ENCODE peak calls at places on chromosomes 5 and 9, in four cellular contexts. D is tibial artery, E is HepG2, O is left ventricle myocardium inferior. V is an unnamed sample. For H3K4me1, the result is how much of the 10 kb centered on the place peaks cover.

GRCh38 chr9:113274474-113275146 is 762 bp downstream of the CDC26 start:
- DNase-seq in E (peak), D (no peak), O (no peak), V (no peak)

GRCh38 chr5:36606437-36607113 is at the start of gene SLC1A3:
- DNase-seq in E (no peak), O (peak), D (peak), V (no peak)

GRCh38 chr5:43601454-43602260 is 1.3 kb upstream of the NNT start:
- DNase-seq in O (no peak), E (peak), D (no peak), V (no peak)

GRCh38 chr5:173547579-173547978 is 68.9 kb downstream of the BOD1 start:
- DNase-seq in D (no peak), E (no peak), O (no peak), V (no peak)

GRCh38 chr9:136784249-136784996 is 6.7 kb upstream of the TMEM141 start:
- DNase-seq in E (no peak), D (no peak), O (no peak), V (no peak)

GRCh38 chr5:150066901-150067396 is 19.4 kb downstream of the CSF1R start:
- DNase-seq in E (no peak), O (no peak), D (peak), V (no peak)

GRCh38 chr5:131795879-131796792 is 681 bp downstream of the FNIP1 start:
- DNase-seq in O (peak), D (peak), E (peak), V (peak)

GRCh38 chr9:14310247-14310646 is 3.7 kb downstream of the NFIB start:
- DNase-seq in E (no peak), O (no peak), D (no peak), V (no peak)

GRCh38 chr5:111386832-111387162 is 125.5 kb downstream of the STARD4 start:
- DNase-seq in E (no peak), D (no peak), O (no peak), V (no peak)

GRCh38 chr5:179139111-179139935 is 79.2 kb downstream of the ZNF354C start:
- DNase-seq in D (no peak), O (no peak), E (no peak), V (no peak)

GRCh38 chr5:167012281-167013034 is 1279.0 kb upstream of the WWC1 start:
- DNase-seq in E (no peak), O (no peak), D (no peak), V (no peak)

GRCh38 chr5:139385061-139385889 is 2.2 kb upstream of the SLC23A1 start:
- DNase-seq in E (peak), D (peak), O (no peak), V (no peak)

GRCh38 chr9:132169672-132170392 is 8.0 kb downstream of the NTNG2 start:
- DNase-seq in D (no peak), E (peak), O (peak), V (no peak)

GRCh38 chr9:37029304-37029775 is 4.7 kb downstream of the PAX5 start:
- DNase-seq in E (no peak), D (no peak), O (no peak), V (no peak)

GRCh38 chr5:141155540-141156374 is 5.9 kb downstream of the PCDHB6 start:
- DNase-seq in O (no peak), E (no peak), D (no peak), V (no peak)

GRCh38 chr9:86983260-86984255 is 36.3 kb upstream of the GAS1 start:
- DNase-seq in E (no peak), O (peak), D (no peak), V (peak)

GRCh38 chr9:75903785-75904360 is 13.4 kb downstream of the PCSK5 start:
- DNase-seq in D (no peak), O (no peak), E (no peak), V (peak)

GRCh38 chr9:78319197-78320029 is 22.5 kb downstream of the PSAT1 start:
- DNase-seq in E (no peak), D (peak), O (no peak), V (no peak)

GRCh38 chr9:98627291-98627690 is 81.4 kb downstream of the GABBR2 start:
- DNase-seq in D (no peak), E (no peak), O (no peak), V (no peak)

GRCh38 chr9:114078021-114078780 is at the start of gene AMBP:
- DNase-seq in D (peak), E (peak), O (no peak), V (peak)

GRCh38 chr5:54518146-54519082 is 855 bp downstream of the SNX18 start:
- DNase-seq in E (no peak), D (peak), O (peak), V (peak)

GRCh38 chr5:67240846-67241245 is 44.2 kb upstream of the CD180 start:
- DNase-seq in D (no peak), O (no peak), E (no peak), V (no peak)

GRCh38 chr5:138650999-138651766 is 76.0 kb upstream of the HSPA9 start:
- DNase-seq in D (no peak), O (no peak), E (no peak), V (no peak)

GRCh38 chr9:106677815-106678214 is 185.2 kb upstream of the ZNF462 start:
- DNase-seq in E (no peak), D (no peak), O (no peak), V (no peak)

GRCh38 chr5:1006656-1007071 is 1.9 kb upstream of the NKD2 start:
- DNase-seq in O (peak), D (peak), E (no peak), V (peak)

GRCh38 chr5:115417076-115417475 is 120.6 kb upstream of the CCDC112 start:
- DNase-seq in D (no peak), O (no peak), E (no peak), V (no peak)

GRCh38 chr5:93724791-93725190 is 16.6 kb downstream of the POU5F2 start:
- DNase-seq in E (no peak), D (no peak), O (no peak), V (no peak)

GRCh38 chr9:130846487-130847305 is 11.6 kb downstream of the ABL1 start:
- DNase-seq in O (peak), E (no peak), D (peak), V (peak)

GRCh38 chr9:4062966-4063365 is 236.9 kb downstream of the GLIS3 start:
- DNase-seq in E (no peak), O (no peak), D (no peak), V (no peak)

GRCh38 chr5:53779541-53779981 is 219.1 kb downstream of the NDUFS4 start:
- DNase-seq in E (no peak), D (no peak), O (peak), V (no peak)

GRCh38 chr5:43231977-43232376 is 40.0 kb downstream of the NIM1K start:
- DNase-seq in E (no peak), D (no peak), O (no peak), V (no peak)

GRCh38 chr5:122775713-122776084 is 819 bp downstream of the SNX2 start:
- DNase-seq in O (no peak), D (no peak), E (no peak), V (no peak)

GRCh38 chr5:32311404-32312193 is 1.1 kb downstream of the MTMR12 start:
- DNase-seq in D (no peak), O (no peak), E (no peak), V (no peak)

GRCh38 chr5:146699129-146699528 is 179.4 kb downstream of the PPP2R2B start:
- DNase-seq in E (no peak), D (no peak), O (no peak), V (no peak)

GRCh38 chr9:35636135-35636876 is 14.4 kb downstream of the SIT1 start:
- DNase-seq in O (no peak), E (no peak), D (peak), V (no peak)
- H3K4me1 ChIP-seq in O (under half), E (under half), D (under half), V (under half)

DNA sequence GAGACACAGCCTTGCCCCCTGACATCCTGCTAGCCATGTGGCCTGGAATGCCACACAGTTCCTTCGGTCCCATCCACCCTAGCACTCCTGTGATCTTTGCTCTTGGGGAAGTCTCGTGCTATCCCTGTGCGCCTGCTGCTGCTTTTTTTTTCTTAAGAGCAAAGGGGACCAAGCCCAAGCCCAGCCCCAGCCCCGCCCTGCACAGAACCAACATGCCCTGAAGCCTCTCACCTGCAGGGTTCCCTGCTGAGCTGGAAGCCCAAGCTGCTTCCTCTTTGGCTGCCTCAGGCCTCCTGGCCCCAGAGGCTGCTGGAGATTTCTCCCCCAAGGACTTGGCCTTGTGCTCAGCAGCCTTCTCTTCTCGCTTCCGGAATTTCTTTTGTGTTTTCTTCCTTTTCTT is 1.8 kb downstream of the SURF6 start:
- DNase-seq in D (no peak), O (peak), E (no peak), V (no peak)
- H3K27ac ChIP-seq in D (no peak), O (no peak), E (no peak), V (no peak)

DNA sequence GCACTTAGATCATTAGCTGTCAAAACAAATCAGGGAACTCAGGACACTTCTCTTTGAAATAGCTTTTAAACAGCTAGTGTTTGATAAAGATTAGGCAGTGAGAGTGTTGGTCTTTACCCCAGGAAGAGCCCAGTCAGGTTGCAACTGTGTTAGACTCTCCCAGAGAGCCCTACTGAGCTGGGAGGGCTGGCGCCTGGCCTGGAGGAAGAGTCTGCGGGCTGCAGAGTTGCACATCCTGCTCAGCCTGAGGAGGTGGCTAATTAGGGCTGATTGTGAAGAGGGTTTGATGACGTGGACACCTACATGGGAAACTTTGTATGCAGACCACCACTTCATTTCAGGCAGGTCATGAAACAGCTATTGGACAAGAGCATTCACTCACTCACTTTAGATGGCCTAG is 112.0 kb downstream of the TMEM174 start:
- DNase-seq in E (no peak), O (no peak), D (no peak), V (no peak)
- H3K4me1 ChIP-seq in E (under half), O (under half), D (under half), V (under half)

GRCh38 chr9:90857103-90857502 is 55.5 kb downstream of the SYK start:
- DNase-seq in D (no peak), O (no peak), E (no peak), V (no peak)

GRCh38 chr9:90853945-90854344 is 52.3 kb downstream of the SYK start:
- DNase-seq in O (no peak), E (no peak), D (no peak), V (no peak)

GRCh38 chr9:90854637-90855036 is 53.0 kb downstream of the SYK start:
- DNase-seq in D (no peak), E (no peak), O (no peak), V (no peak)

GRCh38 chr9:90857855-90858254 is 56.2 kb downstream of the SYK start:
- DNase-seq in E (no peak), D (no peak), O (no peak), V (no peak)

DNA sequence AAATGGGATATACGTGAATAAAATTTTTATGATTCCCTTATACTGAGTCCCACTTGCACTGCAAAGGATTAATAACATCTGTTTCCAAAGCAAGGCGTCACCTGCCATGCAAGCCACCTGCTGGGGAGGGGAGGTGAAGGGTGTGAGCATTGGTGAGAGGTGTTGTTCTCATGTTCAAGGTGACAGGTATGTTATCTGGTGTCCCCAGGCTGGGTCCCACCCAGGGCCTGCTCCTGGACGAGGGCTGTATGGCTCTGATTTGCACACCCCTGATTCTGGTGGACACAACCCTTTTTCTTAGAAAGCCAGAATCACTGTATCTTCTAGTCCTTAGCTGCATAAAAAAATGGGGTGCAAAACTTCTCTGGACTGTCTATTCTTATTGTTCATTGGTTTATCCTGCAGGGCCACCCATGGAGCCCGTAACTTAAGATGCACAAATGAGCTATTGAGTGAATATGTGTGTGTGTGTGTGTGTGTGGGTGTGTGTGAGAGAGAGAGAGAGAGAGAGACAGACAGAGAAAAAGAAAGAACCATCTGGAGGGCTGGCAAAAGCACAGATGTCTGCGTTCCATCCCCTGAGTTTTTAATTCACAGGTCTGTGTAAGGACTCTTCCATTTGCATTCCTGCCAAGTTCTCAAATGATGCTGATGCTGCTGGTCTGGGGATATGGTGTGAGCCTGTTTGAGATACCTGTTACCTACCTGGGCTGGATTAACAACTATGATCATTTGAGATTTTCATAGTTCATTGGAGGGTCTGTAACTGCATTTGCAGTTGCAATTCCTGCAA is 53.8 kb downstream of the SYK start:
- DNase-seq in E (no peak), O (no peak), D (no peak), V (no peak)
- H3K27ac ChIP-seq in E (no peak), O (no peak), D (no peak), V (no peak)

GRCh38 chr9:127557998-127558546 is 54.0 kb upstream of the STXBP1 start:
- DNase-seq in D (no peak), O (no peak), E (no peak), V (no peak)

GRCh38 chr9:127555830-127556820 is 56.0 kb upstream of the STXBP1 start:
- DNase-seq in D (peak), O (peak), E (no peak), V (peak)

GRCh38 chr9:127558581-127559246 is 53.4 kb upstream of the STXBP1 start:
- DNase-seq in O (no peak), E (no peak), D (no peak), V (no peak)

GRCh38 chr9:127556871-127557270 is 55.2 kb upstream of the STXBP1 start:
- DNase-seq in O (no peak), D (no peak), E (no peak), V (no peak)

GRCh38 chr9:127557466-127557869 is 54.6 kb upstream of the STXBP1 start:
- DNase-seq in D (no peak), E (no peak), O (no peak), V (no peak)
- H3K4me1 ChIP-seq in D (half or more), E (under half), O (half or more), V (under half)

DNA sequence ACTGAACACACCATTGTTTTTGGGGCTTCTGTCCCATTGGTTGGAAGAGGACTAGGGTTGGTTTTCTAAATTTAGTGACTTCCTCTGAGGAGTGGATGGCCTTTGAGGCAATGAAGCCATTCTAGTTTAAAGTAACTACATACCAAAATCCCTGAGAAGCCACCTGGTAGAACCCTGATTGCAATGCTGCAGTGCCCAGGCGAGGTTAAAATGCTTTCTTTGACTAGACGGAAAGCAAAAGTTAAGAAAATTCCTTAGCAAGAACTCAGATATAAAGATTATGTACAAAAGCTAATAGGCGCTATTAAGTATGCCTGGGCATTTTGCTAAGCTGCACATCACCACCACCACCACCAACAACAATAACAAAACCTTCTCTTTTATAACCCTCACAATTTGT is 20.6 kb downstream of the GLRX start:
- DNase-seq in O (no peak), D (no peak), E (no peak), V (no peak)
- H3K27ac ChIP-seq in O (peak), D (no peak), E (peak), V (no peak)

GRCh38 chr5:3105172-3105571 is 353.7 kb upstream of the IRX2 start:
- DNase-seq in E (no peak), O (no peak), D (no peak), V (no peak)

GRCh38 chr5:3103241-3103855 is 351.9 kb upstream of the IRX2 start:
- DNase-seq in E (no peak), O (no peak), D (no peak), V (no peak)

GRCh38 chr5:3107118-3107517 is 355.6 kb upstream of the IRX2 start:
- DNase-seq in O (no peak), E (no peak), D (no peak), V (no peak)

GRCh38 chr5:3104446-3105047 is 353.1 kb upstream of the IRX2 start:
- DNase-seq in O (no peak), E (no peak), D (no peak), V (no peak)

GRCh38 chr5:3105581-3105980 is 354.1 kb upstream of the IRX2 start:
- DNase-seq in E (no peak), D (no peak), O (no peak), V (no peak)
- H3K4me1 ChIP-seq in E (under half), D (under half), O (under half), V (under half)

GRCh38 chr9:134910146-134910545 is 7.6 kb downstream of the FCN1 start:
- DNase-seq in E (no peak), O (no peak), D (peak), V (no peak)
- H3K27ac ChIP-seq in E (no peak), O (no peak), D (no peak), V (no peak)

V was measured in uterus.